ENCODE peak calls at places on chromosomes 13 and 19, in seven cellular contexts. One of them, this sample, is unnamed. For H3K4me1, the result is how much of the 10 kb centered on the place peaks cover.

GRCh38 chr13:110560606-110561334 is 752 bp downstream of the RAB20 start:
- DNase-seq in sigmoid colon: peak
- DNase-seq in A549: no peak
- DNase-seq in osteoblast: peak
- DNase-seq in heart left ventricle: peak
- DNase-seq in CD8-positive, alpha-beta memory T cell: no peak
- DNase-seq in left lung: no peak
- DNase-seq in this sample: no peak

GRCh38 chr13:29379281-29379680 is 216.2 kb downstream of the SLC7A1 start:
- DNase-seq in sigmoid colon: no peak
- DNase-seq in A549: no peak
- DNase-seq in osteoblast: no peak
- DNase-seq in heart left ventricle: no peak
- DNase-seq in CD8-positive, alpha-beta memory T cell: no peak
- DNase-seq in left lung: no peak
- DNase-seq in this sample: no peak

GRCh38 chr13:23703241-23703640 is 133.0 kb downstream of the TNFRSF19 start:
- DNase-seq in sigmoid colon: no peak
- DNase-seq in A549: no peak
- DNase-seq in osteoblast: peak
- DNase-seq in heart left ventricle: peak
- DNase-seq in CD8-positive, alpha-beta memory T cell: no peak
- DNase-seq in left lung: no peak
- DNase-seq in this sample: no peak

GRCh38 chr19:55486043-55486970 is 1.3 kb downstream of the NAT14 start:
- DNase-seq in sigmoid colon: peak
- DNase-seq in A549: no peak
- DNase-seq in osteoblast: peak
- DNase-seq in heart left ventricle: peak
- DNase-seq in CD8-positive, alpha-beta memory T cell: no peak
- DNase-seq in left lung: peak
- DNase-seq in this sample: no peak

GRCh38 chr13:32187651-32188050 is 127.5 kb downstream of the ZAR1L start:
- DNase-seq in sigmoid colon: no peak
- DNase-seq in A549: no peak
- DNase-seq in osteoblast: no peak
- DNase-seq in heart left ventricle: no peak
- DNase-seq in CD8-positive, alpha-beta memory T cell: no peak
- DNase-seq in left lung: no peak
- DNase-seq in this sample: no peak

GRCh38 chr13:51425410-51426042 is 27.3 kb downstream of the INTS6 start:
- DNase-seq in sigmoid colon: no peak
- DNase-seq in A549: no peak
- DNase-seq in osteoblast: peak
- DNase-seq in heart left ventricle: no peak
- DNase-seq in CD8-positive, alpha-beta memory T cell: no peak
- DNase-seq in left lung: no peak
- DNase-seq in this sample: no peak

GRCh38 chr19:54325194-54325621 is 12.2 kb upstream of the LILRA5 start:
- DNase-seq in sigmoid colon: no peak
- DNase-seq in A549: peak
- DNase-seq in osteoblast: peak
- DNase-seq in heart left ventricle: no peak
- DNase-seq in CD8-positive, alpha-beta memory T cell: peak
- DNase-seq in left lung: no peak
- DNase-seq in this sample: peak

GRCh38 chr13:20704459-20705069 is 1.1 kb downstream of the IL17D start:
- DNase-seq in sigmoid colon: no peak
- DNase-seq in A549: no peak
- DNase-seq in osteoblast: peak
- DNase-seq in heart left ventricle: no peak
- DNase-seq in CD8-positive, alpha-beta memory T cell: no peak
- DNase-seq in left lung: no peak
- DNase-seq in this sample: no peak

GRCh38 chr19:35768082-35768421 is 7.3 kb upstream of the ARHGAP33 start:
- DNase-seq in sigmoid colon: no peak
- DNase-seq in A549: no peak
- DNase-seq in osteoblast: no peak
- DNase-seq in heart left ventricle: no peak
- DNase-seq in CD8-positive, alpha-beta memory T cell: no peak
- DNase-seq in left lung: no peak
- DNase-seq in this sample: no peak

GRCh38 chr13:95948646-95949045 is 104.6 kb downstream of the UGGT2 start:
- DNase-seq in sigmoid colon: no peak
- DNase-seq in A549: no peak
- DNase-seq in osteoblast: no peak
- DNase-seq in heart left ventricle: no peak
- DNase-seq in CD8-positive, alpha-beta memory T cell: no peak
- DNase-seq in left lung: no peak
- DNase-seq in this sample: peak

GRCh38 chr19:16585808-16586476 is 13.7 kb upstream of the SLC35E1 start:
- DNase-seq in sigmoid colon: no peak
- DNase-seq in A549: no peak
- DNase-seq in osteoblast: peak
- DNase-seq in heart left ventricle: no peak
- DNase-seq in CD8-positive, alpha-beta memory T cell: no peak
- DNase-seq in left lung: peak
- DNase-seq in this sample: no peak

GRCh38 chr19:2223959-2224358 is 12.2 kb downstream of the PLEKHJ1 start:
- DNase-seq in sigmoid colon: no peak
- DNase-seq in A549: no peak
- DNase-seq in osteoblast: no peak
- DNase-seq in heart left ventricle: no peak
- DNase-seq in CD8-positive, alpha-beta memory T cell: peak
- DNase-seq in left lung: no peak
- DNase-seq in this sample: no peak

GRCh38 chr13:79483302-79483701 is 2.3 kb downstream of the NDFIP2 start:
- DNase-seq in sigmoid colon: no peak
- DNase-seq in A549: no peak
- DNase-seq in osteoblast: peak
- DNase-seq in heart left ventricle: no peak
- DNase-seq in CD8-positive, alpha-beta memory T cell: no peak
- DNase-seq in left lung: no peak
- DNase-seq in this sample: no peak

GRCh38 chr13:59398127-59398526 is 765.6 kb downstream of the DIAPH3 start:
- DNase-seq in sigmoid colon: no peak
- DNase-seq in A549: no peak
- DNase-seq in osteoblast: no peak
- DNase-seq in heart left ventricle: no peak
- DNase-seq in CD8-positive, alpha-beta memory T cell: no peak
- DNase-seq in left lung: no peak
- DNase-seq in this sample: no peak

GRCh38 chr19:11868188-11868587 is 19.4 kb upstream of the ZNF69 start:
- DNase-seq in sigmoid colon: no peak
- DNase-seq in A549: no peak
- DNase-seq in osteoblast: no peak
- DNase-seq in heart left ventricle: no peak
- DNase-seq in CD8-positive, alpha-beta memory T cell: no peak
- DNase-seq in left lung: no peak
- DNase-seq in this sample: no peak

GRCh38 chr13:21917046-21918010 is 246.5 kb downstream of the FGF9 start:
- DNase-seq in sigmoid colon: no peak
- DNase-seq in A549: no peak
- DNase-seq in osteoblast: no peak
- DNase-seq in heart left ventricle: no peak
- DNase-seq in CD8-positive, alpha-beta memory T cell: no peak
- DNase-seq in left lung: no peak
- DNase-seq in this sample: no peak

GRCh38 chr19:16355293-16356043 is 30.8 kb downstream of the KLF2 start:
- DNase-seq in sigmoid colon: no peak
- DNase-seq in A549: no peak
- DNase-seq in osteoblast: no peak
- DNase-seq in heart left ventricle: peak
- DNase-seq in CD8-positive, alpha-beta memory T cell: no peak
- DNase-seq in left lung: no peak
- DNase-seq in this sample: no peak

GRCh38 chr19:11699931-11700794 is 38.6 kb downstream of the ZNF823 start:
- DNase-seq in sigmoid colon: no peak
- DNase-seq in A549: no peak
- DNase-seq in osteoblast: peak
- DNase-seq in heart left ventricle: no peak
- DNase-seq in CD8-positive, alpha-beta memory T cell: no peak
- DNase-seq in left lung: no peak
- DNase-seq in this sample: peak

GRCh38 chr13:108496364-108497215 is 132.8 kb upstream of the MYO16 start:
- DNase-seq in sigmoid colon: no peak
- DNase-seq in A549: no peak
- DNase-seq in osteoblast: no peak
- DNase-seq in heart left ventricle: no peak
- DNase-seq in CD8-positive, alpha-beta memory T cell: no peak
- DNase-seq in left lung: no peak
- DNase-seq in this sample: peak

GRCh38 chr19:2171349-2172145 is 7.8 kb downstream of the DOT1L start:
- DNase-seq in sigmoid colon: no peak
- DNase-seq in A549: no peak
- DNase-seq in osteoblast: peak
- DNase-seq in heart left ventricle: peak
- DNase-seq in CD8-positive, alpha-beta memory T cell: peak
- DNase-seq in left lung: no peak
- DNase-seq in this sample: no peak

GRCh38 chr19:4305659-4306058 is 1.3 kb downstream of the FSD1 start:
- DNase-seq in sigmoid colon: no peak
- DNase-seq in A549: no peak
- DNase-seq in osteoblast: no peak
- DNase-seq in heart left ventricle: no peak
- DNase-seq in CD8-positive, alpha-beta memory T cell: no peak
- DNase-seq in left lung: no peak
- DNase-seq in this sample: no peak

GRCh38 chr19:4302238-4302630 is at the start of gene TMIGD2:
- DNase-seq in sigmoid colon: no peak
- DNase-seq in A549: no peak
- DNase-seq in osteoblast: no peak
- DNase-seq in heart left ventricle: no peak
- DNase-seq in CD8-positive, alpha-beta memory T cell: no peak
- DNase-seq in left lung: no peak
- DNase-seq in this sample: no peak

GRCh38 chr19:4304509-4305252 is at the start of gene FSD1:
- DNase-seq in sigmoid colon: no peak
- DNase-seq in A549: peak
- DNase-seq in osteoblast: peak
- DNase-seq in heart left ventricle: no peak
- DNase-seq in CD8-positive, alpha-beta memory T cell: peak
- DNase-seq in left lung: no peak
- DNase-seq in this sample: peak

GRCh38 chr19:4305253-4305612 is 835 bp downstream of the FSD1 start:
- DNase-seq in sigmoid colon: no peak
- DNase-seq in A549: no peak
- DNase-seq in osteoblast: no peak
- DNase-seq in heart left ventricle: no peak
- DNase-seq in CD8-positive, alpha-beta memory T cell: no peak
- DNase-seq in left lung: no peak
- DNase-seq in this sample: no peak

GRCh38 chr19:4303778-4304508 is 455 bp upstream of the FSD1 start:
- DNase-seq in sigmoid colon: no peak
- DNase-seq in A549: no peak
- DNase-seq in osteoblast: no peak
- DNase-seq in heart left ventricle: no peak
- DNase-seq in CD8-positive, alpha-beta memory T cell: no peak
- DNase-seq in left lung: no peak
- DNase-seq in this sample: no peak
- H3K27ac ChIP-seq in sigmoid colon: no peak
- H3K27ac ChIP-seq in A549: no peak
- H3K27ac ChIP-seq in osteoblast: no peak
- H3K27ac ChIP-seq in heart left ventricle: no peak
- H3K27ac ChIP-seq in CD8-positive, alpha-beta memory T cell: no peak
- H3K27ac ChIP-seq in left lung: no peak
- H3K27ac ChIP-seq in this sample: no peak

GRCh38 chr19:33282036-33282686 is 20.2 kb downstream of the CEBPA start:
- DNase-seq in sigmoid colon: no peak
- DNase-seq in A549: no peak
- DNase-seq in osteoblast: peak
- DNase-seq in heart left ventricle: no peak
- DNase-seq in CD8-positive, alpha-beta memory T cell: no peak
- DNase-seq in left lung: peak
- DNase-seq in this sample: no peak
- H3K4me1 ChIP-seq in sigmoid colon: under half
- H3K4me1 ChIP-seq in A549: under half
- H3K4me1 ChIP-seq in osteoblast: under half
- H3K4me1 ChIP-seq in heart left ventricle: half or more
- H3K4me1 ChIP-seq in CD8-positive, alpha-beta memory T cell: under half
- H3K4me1 ChIP-seq in left lung: half or more
- H3K4me1 ChIP-seq in this sample: under half

GRCh38 chr19:6734096-6734696 is 3.2 kb downstream of the GPR108 start:
- DNase-seq in sigmoid colon: no peak
- DNase-seq in A549: no peak
- DNase-seq in osteoblast: no peak
- DNase-seq in heart left ventricle: no peak
- DNase-seq in CD8-positive, alpha-beta memory T cell: no peak
- DNase-seq in left lung: peak
- DNase-seq in this sample: no peak
- H3K4me3 ChIP-seq in sigmoid colon: no peak
- H3K4me3 ChIP-seq in A549: no peak
- H3K4me3 ChIP-seq in osteoblast: no peak
- H3K4me3 ChIP-seq in heart left ventricle: no peak
- H3K4me3 ChIP-seq in CD8-positive, alpha-beta memory T cell: no peak
- H3K4me3 ChIP-seq in left lung: no peak
- H3K4me3 ChIP-seq in this sample: no peak

GRCh38 chr13:45298206-45298505 is 42.8 kb downstream of the TPT1 start:
- DNase-seq in sigmoid colon: no peak
- DNase-seq in A549: no peak
- DNase-seq in osteoblast: no peak
- DNase-seq in heart left ventricle: no peak
- DNase-seq in CD8-positive, alpha-beta memory T cell: no peak
- DNase-seq in left lung: no peak
- DNase-seq in this sample: no peak
- H3K27ac ChIP-seq in sigmoid colon: no peak
- H3K27ac ChIP-seq in A549: no peak
- H3K27ac ChIP-seq in osteoblast: no peak
- H3K27ac ChIP-seq in heart left ventricle: no peak
- H3K27ac ChIP-seq in CD8-positive, alpha-beta memory T cell: no peak
- H3K27ac ChIP-seq in left lung: no peak
- H3K27ac ChIP-seq in this sample: no peak

GRCh38 chr19:41399091-41399490 is 1.5 kb downstream of the BCKDHA start:
- DNase-seq in sigmoid colon: no peak
- DNase-seq in A549: no peak
- DNase-seq in osteoblast: no peak
- DNase-seq in heart left ventricle: no peak
- DNase-seq in CD8-positive, alpha-beta memory T cell: no peak
- DNase-seq in left lung: no peak
- DNase-seq in this sample: no peak
- H3K4me1 ChIP-seq in sigmoid colon: under half
- H3K4me1 ChIP-seq in A549: under half
- H3K4me1 ChIP-seq in osteoblast: under half
- H3K4me1 ChIP-seq in heart left ventricle: under half
- H3K4me1 ChIP-seq in CD8-positive, alpha-beta memory T cell: under half
- H3K4me1 ChIP-seq in left lung: half or more
- H3K4me1 ChIP-seq in this sample: under half

This sample was measured in A673.